ENCODE peak calls at places on chromosome 3, in ten cellular contexts. R is NCI-H1930, O is kidney glomerular epithelial cell, B is activated gamma-delta T cell treated with Interleukin-2 at 50 U/mL for 16 hours, W is SW480, K is cardiac muscle cell, J is Peyer's patch, C is HT1080, Z is amniotic stem cell, G is dorsolateral prefrontal cortex. L is an unnamed sample.

GRCh38 chr3:112136959-112137693 is 4.1 kb upstream of the GCSAM start:
- DNase-seq in G (peak; percentile 52), Z (no peak), B (peak; percentile 27), W (peak; percentile 63), J (no peak), K (peak; percentile 64), O (peak; percentile 64), R (no peak), C (peak; percentile 60), L (no peak)

GRCh38 chr3:72011495-72011894 is 226.5 kb upstream of the PROK2 start:
- DNase-seq in B (no peak), G (no peak), O (peak; percentile 63), W (no peak), K (peak; percentile 69), Z (no peak), C (peak; percentile 16), J (no peak), R (no peak), L (no peak)

GRCh38 chr3:182711261-182711683 is 82.0 kb upstream of the ATP11B start:
- DNase-seq in R (no peak), W (no peak), K (no peak), O (no peak), J (no peak), B (no peak), G (no peak), C (no peak), Z (no peak), L (no peak)

GRCh38 chr3:194607592-194608386 is 25.4 kb downstream of the TMEM44 start:
- DNase-seq in C (no peak), K (no peak), R (no peak), Z (no peak), W (no peak), J (no peak), O (no peak), G (no peak), B (no peak), L (no peak)

GRCh38 chr3:45688194-45688881 is 858 bp upstream of the SACM1L start:
- DNase-seq in K (peak; percentile 35), Z (no peak), G (peak; percentile 42), B (peak; percentile 15), C (peak; percentile 53), O (peak; percentile 78), W (peak; percentile 68), R (peak; percentile 26), J (peak; percentile 61), L (no peak)

GRCh38 chr3:114706591-114707224 is 412.9 kb downstream of the TIGIT start:
- DNase-seq in G (no peak), Z (peak; percentile 5), C (peak; percentile 85), K (peak; percentile 39), J (no peak), B (no peak), O (peak; percentile 74), W (peak; percentile 88), R (no peak), L (no peak)

GRCh38 chr3:39850707-39851014 is 41.3 kb downstream of the MYRIP start:
- DNase-seq in K (no peak), R (peak; percentile 61), C (no peak), G (no peak), Z (no peak), B (no peak), O (no peak), W (no peak), J (no peak), L (no peak)

GRCh38 chr3:53666026-53666425 is 171.6 kb downstream of the CACNA1D start:
- DNase-seq in O (no peak), B (no peak), G (no peak), K (no peak), J (no peak), C (no peak), W (no peak), R (no peak), Z (no peak), L (no peak)

GRCh38 chr3:37640636-37641375 is 220.9 kb upstream of the CTDSPL start:
- DNase-seq in W (no peak), Z (no peak), G (no peak), J (no peak), O (no peak), C (peak; percentile 76), B (no peak), K (no peak), R (no peak), L (no peak)

GRCh38 chr3:185831195-185831594 is 6.4 kb upstream of the IGF2BP2 start:
- DNase-seq in W (no peak), J (no peak), B (no peak), K (no peak), Z (no peak), O (peak; percentile 31), G (no peak), R (no peak), C (no peak), L (no peak)

GRCh38 chr3:192122832-192123594 is 604.3 kb downstream of the FGF12 start:
- DNase-seq in Z (no peak), C (no peak), W (no peak), O (peak; percentile 91), K (no peak), J (no peak), R (no peak), G (no peak), B (no peak), L (no peak)

GRCh38 chr3:118231578-118231977 is 803.1 kb downstream of the IGSF11 start:
- DNase-seq in K (no peak), B (no peak), J (no peak), G (no peak), W (no peak), O (no peak), Z (no peak), R (no peak), C (no peak), L (no peak)